ENCODE peak calls at places on chromosomes 4 and X, in four cellular contexts. T is endothelial cell, Y is natural killer cell, N is AG10803. B is an unnamed sample.

GRCh38 chr4:131052646-131053045 is 1956.7 kb downstream of the C4orf33 start:
- DNase-seq in T (no peak), N (no peak), Y (no peak), B (no peak)

GRCh38 chrX:63424063-63424462 is 72.9 kb upstream of the SPIN4 start:
- DNase-seq in N (no peak), T (no peak), Y (no peak), B (no peak)

GRCh38 chr4:252065-252601 is 53.1 kb downstream of the ZNF732 start:
- DNase-seq in Y (no peak), T (no peak), N (no peak), B (no peak)

GRCh38 chr4:8402640-8403039 is 37.9 kb downstream of the ACOX3 start:
- DNase-seq in T (no peak), Y (no peak), N (no peak), B (no peak)

GRCh38 chrX:136691028-136691809 is 43.3 kb downstream of the CD40LG start:
- DNase-seq in N (no peak), T (no peak), Y (no peak), B (no peak)

GRCh38 chrX:41353964-41354363 is 20.0 kb downstream of the DDX3X start:
- DNase-seq in N (no peak), T (no peak), Y (no peak), B (no peak)

GRCh38 chr4:41590591-41590990 is 52.6 kb downstream of the LIMCH1 start:
- DNase-seq in T (no peak), N (no peak), Y (no peak), B (no peak)

GRCh38 chr4:87073570-87074470 is 139.0 kb downstream of the AFF1 start:
- DNase-seq in T (no peak), Y (peak), N (no peak), B (no peak)

GRCh38 chrX:101229155-101229554 is 9.6 kb downstream of the DRP2 start:
- DNase-seq in T (no peak), Y (no peak), N (peak), B (no peak)

GRCh38 chr4:10120943-10121567 is 4.5 kb upstream of the WDR1 start:
- DNase-seq in Y (no peak), N (no peak), T (no peak), B (no peak)

GRCh38 chr4:185743722-185744121 is 68.3 kb downstream of the SORBS2 start:
- DNase-seq in Y (no peak), N (no peak), T (no peak), B (no peak)

GRCh38 chrX:133287860-133288259 is 69.7 kb upstream of the TFDP3 start:
- DNase-seq in T (no peak), Y (no peak), N (no peak), B (no peak)

GRCh38 chr4:112736718-112737135 is 99.8 kb downstream of the LARP7 start:
- DNase-seq in T (no peak), Y (no peak), N (no peak), B (no peak)

GRCh38 chr4:40316333-40316781 is 18.8 kb upstream of the CHRNA9 start:
- DNase-seq in N (peak), T (no peak), Y (no peak), B (no peak)

GRCh38 chr4:8289151-8289750 is 19.7 kb downstream of the HTRA3 start:
- DNase-seq in Y (no peak), N (no peak), T (no peak), B (no peak)

GRCh38 chr4:174214102-174214878 is 69.2 kb downstream of the FBXO8 start:
- DNase-seq in N (no peak), T (no peak), Y (no peak), B (no peak)

GRCh38 chrX:7828594-7828993 is 14.4 kb upstream of the VCX start:
- DNase-seq in Y (no peak), N (no peak), T (no peak), B (no peak)

GRCh38 chr4:21991537-21991936 is 43.0 kb upstream of the KCNIP4 start:
- DNase-seq in T (no peak), Y (no peak), N (no peak), B (no peak)

GRCh38 chrX:153469811-153470410 is 465 bp downstream of the HAUS7 start:
- DNase-seq in N (peak), T (peak), Y (peak), B (no peak)

GRCh38 chrX:153225438-153226098 is 46.5 kb downstream of the MAGEA1 start:
- DNase-seq in Y (no peak), T (no peak), N (no peak), B (no peak)

GRCh38 chrX:45142185-45142584 is 58.5 kb downstream of the DIPK2B start:
- DNase-seq in N (peak), T (no peak), Y (no peak), B (no peak)

GRCh38 chrX:129762448-129762847 is 17.3 kb upstream of the SASH3 start:
- DNase-seq in Y (no peak), T (no peak), N (no peak), B (no peak)

GRCh38 chr4:145507636-145508035 is 26.0 kb downstream of the SMAD1 start:
- DNase-seq in Y (no peak), N (no peak), T (no peak), B (no peak)

GRCh38 chr4:142265536-142265935 is 580.6 kb downstream of the INPP4B start:
- DNase-seq in T (no peak), N (peak), Y (no peak), B (no peak)

GRCh38 chr4:71184195-71184781 is 154.5 kb upstream of the SLC4A4 start:
- DNase-seq in Y (no peak), N (peak), T (peak), B (no peak)

GRCh38 chrX:101108293-101108692 is 10.3 kb downstream of the CENPI start:
- DNase-seq in Y (no peak), N (peak), T (no peak), B (no peak)

GRCh38 chrX:139831017-139831416 is 101.8 kb downstream of the ATP11C start:
- DNase-seq in Y (no peak), T (no peak), N (no peak), B (no peak)

GRCh38 chrX:103063918-103064434 is at the start of gene BEX1:
- DNase-seq in Y (no peak), N (peak), T (peak), B (peak)

GRCh38 chr4:73848183-73848777 is 4.8 kb upstream of the PF4V1 start:
- DNase-seq in T (no peak), N (no peak), Y (no peak), B (no peak)

GRCh38 chr4:113086172-113086695 is 36.8 kb downstream of the ANK2 start:
- DNase-seq in Y (no peak), N (no peak), T (no peak), B (no peak)

GRCh38 chr4:77481856-77482255 is 123.8 kb upstream of the CXCL13 start:
- DNase-seq in T (no peak), Y (no peak), N (peak), B (no peak)

GRCh38 chrX:133229361-133229760 is 11.2 kb upstream of the TFDP3 start:
- DNase-seq in T (no peak), Y (no peak), N (no peak), B (no peak)

GRCh38 chrX:119512145-119512800 is 44.0 kb downstream of the SLC25A5 start:
- DNase-seq in Y (no peak), T (peak), N (peak), B (peak)

GRCh38 chr4:44100456-44100855 is 348.2 kb downstream of the KCTD8 start:
- DNase-seq in Y (no peak), T (no peak), N (no peak), B (no peak)
- TF ChIP-seq CTCF in Y (no peak), T (no peak), N (no peak), B (no peak)

GRCh38 chr4:152401424-152401823 is 134.5 kb downstream of the FBXW7 start:
- DNase-seq in Y (no peak), T (no peak), N (no peak), B (no peak)

GRCh38 chr4:152399246-152399645 is 136.6 kb downstream of the FBXW7 start:
- DNase-seq in Y (no peak), N (no peak), T (no peak), B (no peak)

GRCh38 chr4:152392079-152392478 is 143.8 kb downstream of the FBXW7 start:
- DNase-seq in T (no peak), N (no peak), Y (no peak), B (no peak)

GRCh38 chr4:152394786-152395185 is 141.1 kb downstream of the FBXW7 start:
- DNase-seq in Y (no peak), N (no peak), T (no peak), B (no peak)

DNA sequence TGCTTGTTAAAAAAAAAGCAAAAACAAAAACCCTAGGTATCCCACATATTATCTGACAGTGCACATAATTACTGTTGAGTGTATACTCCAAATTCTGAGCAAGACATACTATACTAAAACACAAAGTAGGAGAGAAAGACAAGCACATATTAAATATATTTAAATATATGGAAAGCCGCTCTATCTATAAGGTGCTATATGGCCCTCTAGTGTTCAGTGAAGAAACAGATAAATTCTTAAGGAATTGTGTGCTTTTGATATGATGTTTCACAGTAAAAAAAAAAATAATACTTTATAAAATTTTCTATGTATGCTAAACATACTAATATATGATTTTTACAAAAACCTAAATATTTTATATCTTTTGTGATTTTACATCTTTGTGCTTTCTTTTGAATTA is 137.8 kb downstream of the FBXW7 start:
- DNase-seq in Y (no peak), N (no peak), T (no peak), B (no peak)
- TF ChIP-seq CTCF in Y (peak), N (peak), T (peak), B (peak)

DNA sequence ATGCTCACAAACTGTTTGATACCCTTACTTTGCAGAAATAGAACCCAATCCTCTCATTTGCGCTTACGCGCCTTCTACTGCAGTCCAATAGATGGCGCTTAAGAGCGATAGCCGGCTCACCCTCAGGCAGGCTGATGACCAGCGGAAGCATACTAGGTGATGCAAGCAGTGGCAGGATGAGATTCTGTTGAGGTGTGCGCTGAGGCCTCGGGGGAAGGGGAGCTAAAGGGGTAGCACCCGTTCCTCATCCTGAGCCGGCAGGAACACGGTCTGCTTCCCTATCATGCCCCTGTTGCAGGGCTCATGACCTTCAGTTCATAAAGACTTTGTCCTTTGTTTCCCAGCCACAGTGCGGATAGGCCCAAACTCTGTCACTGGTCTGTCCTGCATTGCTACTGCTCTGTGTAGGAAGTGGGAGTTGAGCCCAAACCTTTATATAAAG is 628.9 kb downstream of the TLL1 start:
- DNase-seq in Y (no peak), T (peak), N (no peak), B (no peak)
- TF ChIP-seq CTCF in Y (no peak), T (no peak), N (peak), B (peak)

GRCh38 chr4:176042195-176042594 is 23.4 kb upstream of the WDR17 start:
- DNase-seq in N (no peak), T (no peak), Y (no peak), B (no peak)

GRCh38 chr4:176038789-176039188 is 26.9 kb upstream of the WDR17 start:
- DNase-seq in T (no peak), Y (no peak), N (no peak), B (no peak)

GRCh38 chr4:176044589-176044951 is 21.1 kb upstream of the WDR17 start:
- DNase-seq in Y (no peak), T (no peak), N (peak), B (no peak)

GRCh38 chr4:176048631-176049030 is 17.0 kb upstream of the WDR17 start:
- DNase-seq in N (no peak), Y (no peak), T (no peak), B (no peak)

GRCh38 chr4:176043838-176044588 is 21.6 kb upstream of the WDR17 start:
- DNase-seq in N (no peak), T (no peak), Y (no peak), B (no peak)
- TF ChIP-seq CTCF in N (no peak), T (no peak), Y (no peak), B (no peak)

GRCh38 chrX:99398578-99398977 is 1011.5 kb downstream of the PCDH19 start:
- DNase-seq in Y (no peak), T (no peak), N (no peak), B (no peak)

GRCh38 chrX:99397879-99398278 is 1012.2 kb downstream of the PCDH19 start:
- DNase-seq in Y (no peak), N (no peak), T (no peak), B (no peak)

GRCh38 chrX:99394450-99394849 is 1015.6 kb downstream of the PCDH19 start:
- DNase-seq in N (no peak), Y (no peak), T (no peak), B (no peak)
- TF ChIP-seq CTCF in N (no peak), Y (no peak), T (no peak), B (peak)

GRCh38 chr4:24690436-24690835 is 104.9 kb upstream of the SOD3 start:
- DNase-seq in N (peak), Y (no peak), T (no peak), B (no peak)

GRCh38 chr4:24683116-24683515 is 98.8 kb upstream of the DHX15 start:
- DNase-seq in T (no peak), Y (no peak), N (no peak), B (no peak)

GRCh38 chr4:24689212-24689611 is 104.9 kb upstream of the DHX15 start:
- DNase-seq in N (no peak), Y (no peak), T (no peak), B (no peak)

GRCh38 chr4:24688453-24688852 is 104.1 kb upstream of the DHX15 start:
- DNase-seq in T (no peak), N (no peak), Y (no peak), B (no peak)

GRCh38 chr4:24686866-24687672 is 102.7 kb upstream of the DHX15 start:
- DNase-seq in N (peak), T (no peak), Y (no peak), B (no peak)
- TF ChIP-seq CTCF in N (peak), T (peak), Y (peak), B (peak)

GRCh38 chr4:101037249-101037648 is 310.1 kb downstream of the PPP3CA start:
- DNase-seq in N (no peak), Y (no peak), T (no peak), B (no peak)

GRCh38 chr4:101031971-101032370 is 315.4 kb downstream of the PPP3CA start:
- DNase-seq in Y (no peak), T (no peak), N (no peak), B (no peak)

GRCh38 chr4:101037938-101038413 is 309.4 kb downstream of the PPP3CA start:
- DNase-seq in N (peak), Y (no peak), T (no peak), B (no peak)

GRCh38 chr4:101035522-101035921 is 311.8 kb downstream of the PPP3CA start:
- DNase-seq in Y (no peak), T (no peak), N (no peak), B (no peak)

GRCh38 chr4:101033986-101034385 is 313.3 kb downstream of the PPP3CA start:
- DNase-seq in T (no peak), Y (no peak), N (no peak), B (no peak)
- TF ChIP-seq CTCF in T (no peak), Y (no peak), N (no peak), B (no peak)

GRCh38 chrX:29090811-29091210 is 503.6 kb downstream of the IL1RAPL1 start:
- DNase-seq in N (peak), Y (no peak), T (no peak), B (no peak)
- TF ChIP-seq CTCF in N (peak), Y (no peak), T (no peak), B (peak)

DNA sequence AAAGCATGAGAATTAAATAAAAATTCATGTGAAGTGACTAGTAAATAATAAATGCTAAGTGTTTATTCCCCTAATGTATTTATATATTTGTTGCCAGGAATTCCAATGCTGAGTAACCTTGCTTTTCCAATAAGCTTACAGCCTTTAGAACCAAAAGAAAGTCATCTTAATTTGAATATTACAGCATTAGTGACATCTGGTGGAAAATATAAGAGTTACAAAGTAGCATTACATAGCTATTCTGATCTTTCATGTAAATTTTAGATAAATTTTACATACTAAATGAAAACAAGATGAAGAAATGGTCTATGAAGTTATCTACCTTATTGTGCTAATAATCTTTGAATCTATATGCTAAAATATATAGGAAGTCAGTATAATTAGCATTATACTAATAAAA is 10.4 kb downstream of the MAD2L1 start:
- DNase-seq in T (no peak), N (peak), Y (no peak), B (no peak)
- TF ChIP-seq CTCF in T (no peak), N (peak), Y (no peak), B (peak)

GRCh38 chrX:76555269-76555668 is 127.8 kb downstream of the MAGEE1 start:
- DNase-seq in N (no peak), Y (no peak), T (no peak), B (no peak)

GRCh38 chrX:76550016-76550415 is 122.5 kb downstream of the MAGEE1 start:
- DNase-seq in N (no peak), T (no peak), Y (no peak), B (no peak)

DNA sequence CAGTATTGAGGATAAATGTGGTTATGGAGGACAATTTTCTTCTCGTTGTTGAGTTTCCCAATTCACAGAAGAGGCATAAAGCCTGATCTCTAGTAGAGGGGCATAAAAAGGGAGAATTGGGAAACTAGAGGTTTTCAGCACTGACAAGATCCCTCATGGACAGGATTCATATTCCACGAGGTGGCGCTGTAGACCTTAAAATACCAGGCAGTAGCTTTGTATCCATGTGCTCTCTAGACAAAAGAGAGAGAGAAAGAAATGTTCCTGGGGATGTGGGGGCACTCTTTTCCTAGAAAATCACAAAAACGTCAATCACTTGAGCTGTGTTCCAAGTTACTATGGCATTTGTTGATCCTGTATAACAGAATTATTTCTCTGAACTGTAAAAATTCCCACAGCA is 128.3 kb downstream of the MAGEE1 start:
- DNase-seq in Y (no peak), T (peak), N (peak), B (no peak)
- TF ChIP-seq CTCF in Y (no peak), T (peak), N (peak), B (peak)

B was measured in progenitor cell of endocrine pancreas.